ENCODE peak calls at places on chromosomes 11 and 22, in four cellular contexts. N is GM12878, H is HL-60, G is K562. Z is an unnamed sample.

GRCh38 chr22:48173061-48173849 is 1410.8 kb downstream of the TBC1D22A start:
- DNase-seq in N (no peak), H (no peak), G (no peak), Z (no peak)

GRCh38 chr11:57316017-57316416 is 8.7 kb downstream of the TNKS1BP1 start:
- DNase-seq in N (no peak), H (no peak), G (peak), Z (no peak)

GRCh38 chr22:36037102-36037758 is 8.6 kb upstream of the RBFOX2 start:
- DNase-seq in N (no peak), H (no peak), G (no peak), Z (no peak)

GRCh38 chr11:118415739-118416068 is 14.3 kb downstream of the ATP5MG start:
- DNase-seq in N (no peak), H (no peak), G (peak), Z (no peak)

GRCh38 chr11:119741369-119742262 is 12.6 kb upstream of the NECTIN1 start:
- DNase-seq in N (no peak), H (no peak), G (peak), Z (peak)

GRCh38 chr11:79219186-79220045 is 221.4 kb downstream of the TENM4 start:
- DNase-seq in N (no peak), H (no peak), G (no peak), Z (no peak)

GRCh38 chr11:70783356-70783755 is 385.0 kb downstream of the CTTN start:
- DNase-seq in N (no peak), H (no peak), G (no peak), Z (no peak)

GRCh38 chr11:73981051-73981805 is 1.4 kb downstream of the UCP2 start:
- DNase-seq in N (no peak), H (peak), G (no peak), Z (no peak)

GRCh38 chr22:29738118-29738815 is 18.5 kb downstream of the CABP7 start:
- DNase-seq in N (no peak), H (no peak), G (no peak), Z (no peak)

GRCh38 chr11:460331-461199 is 10.5 kb downstream of the PTDSS2 start:
- DNase-seq in N (no peak), H (no peak), G (peak), Z (no peak)

GRCh38 chr22:48942698-48943566 is 884.7 kb downstream of the BRD1 start:
- DNase-seq in N (no peak), H (no peak), G (no peak), Z (no peak)

GRCh38 chr11:109236188-109236587 is 185.8 kb upstream of the C11orf87 start:
- DNase-seq in N (no peak), H (no peak), G (no peak), Z (no peak)

GRCh38 chr22:32985899-32986772 is 72.0 kb downstream of the SYN3 start:
- DNase-seq in N (no peak), H (peak), G (peak), Z (peak)

GRCh38 chr11:12733091-12733490 is 58.9 kb downstream of the TEAD1 start:
- DNase-seq in N (no peak), H (no peak), G (no peak), Z (no peak)

GRCh38 chr11:119791047-119791446 is 62.0 kb upstream of the NECTIN1 start:
- DNase-seq in N (no peak), H (no peak), G (no peak), Z (no peak)

GRCh38 chr11:112029460-112029859 is 4.3 kb downstream of the DLAT start:
- DNase-seq in N (no peak), H (no peak), G (no peak), Z (no peak)

GRCh38 chr11:107218123-107219084 is 200.1 kb upstream of the GUCY1A2 start:
- DNase-seq in N (no peak), H (no peak), G (no peak), Z (no peak)

DNA sequence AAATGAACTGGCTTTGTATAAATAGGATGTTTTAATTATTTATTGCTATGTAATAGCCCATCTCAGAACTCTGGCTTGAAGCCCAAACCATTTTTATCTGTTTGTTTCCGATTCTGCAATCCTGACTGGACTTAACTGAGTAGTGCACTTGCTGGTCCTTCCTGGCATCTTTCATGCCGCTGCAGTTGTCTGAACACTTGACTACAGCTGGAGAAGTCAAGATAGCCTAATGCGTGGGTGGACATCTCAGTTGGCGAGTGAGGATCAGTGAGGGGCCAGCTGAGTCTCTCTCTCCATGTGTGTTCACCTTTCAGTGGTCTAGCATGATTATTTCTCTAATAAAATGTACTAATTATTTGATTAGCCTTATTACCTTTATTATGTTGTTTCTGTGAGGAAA is 105.8 kb downstream of the PRMT3 start:
- DNase-seq in N (no peak), H (no peak), G (peak), Z (no peak)
- TF ChIP-seq SPI1 in N (no peak), H (no peak), G (no peak), Z (no peak)

GRCh38 chr11:129146196-129146595 is 45.9 kb downstream of the ARHGAP32 start:
- DNase-seq in N (no peak), H (no peak), G (no peak), Z (no peak)

GRCh38 chr11:129144256-129144655 is 47.9 kb downstream of the ARHGAP32 start:
- DNase-seq in N (no peak), H (no peak), G (no peak), Z (no peak)

GRCh38 chr11:129141748-129142475 is 50.2 kb downstream of the ARHGAP32 start:
- DNase-seq in N (no peak), H (no peak), G (no peak), Z (no peak)

GRCh38 chr11:129145276-129145675 is 46.8 kb downstream of the ARHGAP32 start:
- DNase-seq in N (no peak), H (no peak), G (no peak), Z (no peak)

DNA sequence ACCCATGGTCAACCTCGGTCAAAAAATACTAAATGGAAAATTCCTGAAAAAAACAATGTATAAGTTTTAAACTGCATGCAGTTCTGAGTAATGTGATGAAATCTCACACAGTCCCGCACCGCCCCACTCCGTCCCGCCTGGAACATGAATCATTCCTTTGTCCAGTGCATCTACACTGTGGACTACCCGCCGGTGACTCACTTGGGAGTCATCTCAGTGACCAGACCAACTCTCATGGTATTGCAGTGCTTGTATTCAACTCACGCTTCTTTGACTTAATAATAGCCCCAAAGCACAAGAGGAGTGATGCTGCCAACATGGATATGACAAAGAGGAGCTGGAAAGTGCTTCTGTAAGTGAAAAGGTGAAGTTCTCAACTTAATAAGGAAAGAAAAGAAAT is 48.8 kb downstream of the ARHGAP32 start:
- DNase-seq in N (no peak), H (no peak), G (no peak), Z (no peak)
- TF ChIP-seq POLR2AphosphoS5 in N (no peak), H (no peak), G (no peak), Z (no peak)

GRCh38 chr11:67006029-67006884 is 16.7 kb upstream of the SYT12 start:
- DNase-seq in N (no peak), H (peak), G (peak), Z (peak)
- TF ChIP-seq SPI1 in N (no peak), H (no peak), G (no peak), Z (no peak)

GRCh38 chr22:27671413-27671721 is 130.2 kb downstream of the MN1 start:
- DNase-seq in N (no peak), H (no peak), G (no peak), Z (no peak)

GRCh38 chr22:27668828-27669797 is 132.4 kb downstream of the MN1 start:
- DNase-seq in N (no peak), H (no peak), G (peak), Z (no peak)

GRCh38 chr22:27670701-27671412 is 130.7 kb downstream of the MN1 start:
- DNase-seq in N (no peak), H (no peak), G (peak), Z (no peak)

GRCh38 chr22:27667121-27667843 is 134.3 kb downstream of the MN1 start:
- DNase-seq in N (no peak), H (no peak), G (no peak), Z (no peak)

GRCh38 chr22:27669798-27670599 is 131.6 kb downstream of the MN1 start:
- DNase-seq in N (no peak), H (no peak), G (peak), Z (no peak)
- TF ChIP-seq POLR2AphosphoS5 in N (no peak), H (no peak), G (no peak), Z (no peak)

GRCh38 chr22:45413368-45414211 is at the start of the genes RIBC2 and SMC1B:
- DNase-seq in N (peak), H (peak), G (no peak), Z (peak)
- TF ChIP-seq SPI1 in N (no peak), H (no peak), G (no peak), Z (no peak)

GRCh38 chr22:40853961-40854360 is 2.5 kb downstream of the ST13 start:
- DNase-seq in N (no peak), H (no peak), G (peak), Z (no peak)

GRCh38 chr22:40857309-40857851 is 432 bp downstream of the XPNPEP3 start:
- DNase-seq in N (no peak), H (no peak), G (no peak), Z (no peak)

GRCh38 chr22:40856513-40857308 is at the start of the genes ST13 and XPNPEP3:
- DNase-seq in N (peak), H (peak), G (peak), Z (peak)

GRCh38 chr22:40855104-40855959 is 1.1 kb downstream of the ST13 start:
- DNase-seq in N (no peak), H (peak), G (peak), Z (no peak)

GRCh38 chr22:40855960-40856512 is 403 bp downstream of the ST13 start:
- DNase-seq in N (no peak), H (peak), G (peak), Z (peak)
- TF ChIP-seq POLR2AphosphoS5 in N (no peak), H (no peak), G (no peak), Z (no peak)

GRCh38 chr22:41028841-41029240 is 63.6 kb upstream of the EP300 start:
- DNase-seq in N (no peak), H (no peak), G (no peak), Z (no peak)
- TF ChIP-seq SPI1 in N (no peak), H (no peak), G (no peak), Z (no peak)

DNA sequence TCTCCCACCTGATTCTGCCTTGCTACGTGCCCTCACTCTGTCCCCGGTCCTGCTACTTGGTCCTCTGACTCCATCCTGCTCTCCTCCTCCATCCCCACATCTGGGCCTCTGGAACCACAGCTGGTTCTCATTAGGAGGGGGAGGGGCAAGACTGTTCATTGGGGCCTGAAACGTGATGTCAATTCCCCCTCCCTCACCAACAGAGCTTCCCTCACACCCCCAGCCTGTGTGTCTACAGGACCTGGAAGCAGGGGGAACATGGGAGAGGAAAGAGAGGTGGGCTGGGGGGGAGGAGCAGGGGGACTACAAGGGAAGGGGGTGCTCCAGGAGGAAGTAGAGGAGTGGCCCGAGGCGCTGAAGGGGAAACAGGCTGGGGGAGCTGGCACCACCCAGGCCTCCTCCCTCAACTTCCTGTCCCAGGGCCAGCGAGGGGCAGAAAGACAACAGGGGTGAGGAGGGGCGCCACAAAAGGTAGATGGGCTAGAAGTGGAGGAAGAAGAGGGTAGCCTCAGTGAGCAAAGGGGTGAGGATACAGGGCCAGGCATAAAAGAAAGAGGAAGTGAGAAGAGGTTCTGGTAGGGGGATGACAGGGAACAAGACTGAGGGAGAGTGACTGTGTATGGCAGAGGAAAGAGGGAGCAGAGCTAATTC is 8.9 kb downstream of the DCHS1 start:
- DNase-seq in N (peak), H (peak), G (no peak), Z (peak)
- TF ChIP-seq POLR2AphosphoS5 in N (no peak), H (peak), G (no peak), Z (no peak)

DNA sequence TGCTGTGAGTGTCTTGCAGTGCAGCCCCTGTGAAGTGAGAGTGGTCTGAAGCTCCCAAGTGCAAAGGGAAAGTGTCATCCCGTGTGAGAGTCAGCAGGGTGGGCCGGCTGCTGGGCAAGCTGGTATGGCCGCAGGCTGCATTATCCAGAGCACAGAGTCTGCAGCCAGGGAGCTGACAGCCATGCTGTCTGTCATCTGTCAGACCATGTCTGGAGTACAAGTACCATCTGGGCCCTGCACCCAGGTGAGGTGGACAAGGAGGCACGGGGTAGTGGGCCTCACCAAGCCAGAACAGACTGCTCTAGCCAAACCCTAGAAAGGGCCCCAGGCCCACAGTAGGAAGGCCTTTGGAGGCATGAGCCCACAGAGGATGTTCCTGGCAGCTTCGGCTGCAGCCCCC is 20.2 kb downstream of the LMO1 start:
- DNase-seq in N (no peak), H (no peak), G (no peak), Z (no peak)
- TF ChIP-seq SPI1 in N (no peak), H (no peak), G (no peak), Z (no peak)